ENCODE peak calls at places on chromosomes 7 and 10, in six cellular contexts. H is kidney, R is neural progenitor cell, V is fibroblast of lung, Z is endodermal cell, U is GM12878. W is an unnamed sample.

GRCh38 chr10:50855015-50855414 is 30.4 kb downstream of the A1CF start:
- DNase-seq in Z (no peak), R (no peak), V (no peak), U (no peak), H (no peak), W (no peak)

GRCh38 chr7:55099086-55099831 is 80.4 kb downstream of the EGFR start:
- DNase-seq in U (no peak), Z (no peak), R (no peak), H (no peak), V (no peak), W (no peak)

GRCh38 chr7:90777075-90777864 is 181.1 kb downstream of the CDK14 start:
- DNase-seq in R (no peak), Z (no peak), H (peak), U (peak), V (no peak), W (no peak)

GRCh38 chr7:133975130-133975529 is 152.0 kb upstream of the LRGUK start:
- DNase-seq in V (peak), R (no peak), U (no peak), H (no peak), Z (no peak), W (no peak)

GRCh38 chr10:49360271-49361177 is 35.4 kb downstream of the DRGX start:
- DNase-seq in R (no peak), Z (peak), H (no peak), U (no peak), V (no peak), W (no peak)

GRCh38 chr7:50560865-50561351 is 4.3 kb downstream of the DDC start:
- DNase-seq in R (peak), H (no peak), Z (peak), V (no peak), U (no peak), W (no peak)

GRCh38 chr10:130430852-130431704 is 294.9 kb downstream of the GLRX3 start:
- DNase-seq in Z (peak), U (no peak), V (no peak), H (no peak), R (no peak), W (no peak)

GRCh38 chr7:73703225-73703624 is 16.2 kb downstream of the STX1A start:
- DNase-seq in U (no peak), H (no peak), V (no peak), R (no peak), Z (peak), W (no peak)

GRCh38 chr10:126663328-126663727 is 7.2 kb downstream of the C10orf90 start:
- DNase-seq in V (peak), H (no peak), Z (no peak), R (no peak), U (no peak), W (no peak)

GRCh38 chr7:37916673-37917660 is at the start of gene SFRP4:
- DNase-seq in Z (peak), H (peak), U (no peak), V (peak), R (peak), W (peak)

GRCh38 chr10:44858988-44859387 is 52.1 kb upstream of the TMEM72 start:
- DNase-seq in Z (peak), R (no peak), H (no peak), U (no peak), V (peak), W (peak)

GRCh38 chr10:33234779-33235178 is 99.7 kb downstream of the NRP1 start:
- DNase-seq in Z (no peak), R (no peak), V (peak), H (peak), U (no peak), W (no peak)

GRCh38 chr7:32616625-32617024 is 121.3 kb downstream of the AVL9 start:
- DNase-seq in R (no peak), V (peak), Z (no peak), U (no peak), H (no peak), W (peak)

GRCh38 chr7:71982847-71983246 is 429.3 kb downstream of the CALN1 start:
- DNase-seq in R (no peak), H (no peak), V (no peak), Z (no peak), U (no peak), W (no peak)

GRCh38 chr10:89463846-89464537 is 49.6 kb downstream of the IFIT5 start:
- DNase-seq in H (no peak), R (no peak), U (no peak), V (no peak), Z (no peak), W (no peak)

GRCh38 chr10:21519981-21520436 is 5.5 kb downstream of the SKIDA1 start:
- DNase-seq in Z (peak), U (no peak), V (peak), R (peak), H (no peak), W (peak)

GRCh38 chr10:103291588-103291987 is 14.7 kb downstream of the INA start:
- DNase-seq in R (no peak), H (no peak), Z (no peak), V (no peak), U (no peak), W (no peak)

GRCh38 chr7:123341102-123341501 is 141.3 kb upstream of the SLC13A1 start:
- DNase-seq in R (no peak), U (no peak), Z (no peak), H (no peak), V (no peak), W (no peak)
- TF ChIP-seq CTCF in R (no peak), U (no peak), Z (no peak), H (no peak), V (no peak), W (no peak)

GRCh38 chr7:31051598-31052503 is at the start of gene ADCYAP1R1:
- DNase-seq in V (no peak), Z (peak), R (peak), H (no peak), U (no peak), W (no peak)
- H3K9ac ChIP-seq in V (no peak), Z (no peak), R (no peak), H (no peak), U (no peak), W (no peak)

GRCh38 chr10:3210251-3210650 is 37.7 kb upstream of the PITRM1 start:
- DNase-seq in U (no peak), V (no peak), Z (no peak), H (no peak), R (no peak), W (no peak)

GRCh38 chr10:3203972-3204371 is 31.4 kb upstream of the PITRM1 start:
- DNase-seq in H (no peak), Z (no peak), V (no peak), R (no peak), U (no peak), W (no peak)

GRCh38 chr10:3208481-3209406 is 36.2 kb upstream of the PITRM1 start:
- DNase-seq in V (no peak), U (no peak), Z (no peak), H (no peak), R (no peak), W (no peak)

GRCh38 chr10:3206516-3207157 is 34.1 kb upstream of the PITRM1 start:
- DNase-seq in V (no peak), H (no peak), U (no peak), R (no peak), Z (no peak), W (no peak)

GRCh38 chr10:3207351-3207750 is 34.8 kb upstream of the PITRM1 start:
- DNase-seq in R (no peak), U (no peak), H (no peak), V (no peak), Z (peak), W (no peak)
- TF ChIP-seq CTCF in R (no peak), U (no peak), H (no peak), V (no peak), Z (no peak), W (no peak)

DNA sequence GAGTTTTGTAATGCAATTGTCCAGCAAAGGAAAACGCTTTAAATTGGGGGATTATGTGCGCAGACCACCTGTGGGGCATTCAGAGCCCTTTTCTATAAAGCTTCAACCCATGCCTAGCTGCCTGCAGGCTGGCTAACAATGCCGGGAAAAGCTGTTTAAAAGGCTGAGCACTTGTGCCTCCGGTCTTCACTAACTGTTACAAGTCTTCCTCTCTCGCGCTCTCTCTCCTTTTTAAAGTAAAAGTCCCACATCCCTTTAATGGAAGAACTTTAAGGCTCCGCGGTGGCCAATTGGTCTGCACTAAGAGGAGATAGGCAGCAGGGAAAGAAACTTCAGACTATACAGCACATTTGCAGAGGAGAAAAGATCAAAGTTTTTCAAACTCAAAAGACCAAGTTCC is 4.6 kb downstream of the FZD8 start:
- DNase-seq in V (no peak), R (peak), Z (peak), U (no peak), H (no peak), W (peak)
- H3K9ac ChIP-seq in V (no peak), R (no peak), Z (peak), U (no peak), H (no peak), W (peak)

DNA sequence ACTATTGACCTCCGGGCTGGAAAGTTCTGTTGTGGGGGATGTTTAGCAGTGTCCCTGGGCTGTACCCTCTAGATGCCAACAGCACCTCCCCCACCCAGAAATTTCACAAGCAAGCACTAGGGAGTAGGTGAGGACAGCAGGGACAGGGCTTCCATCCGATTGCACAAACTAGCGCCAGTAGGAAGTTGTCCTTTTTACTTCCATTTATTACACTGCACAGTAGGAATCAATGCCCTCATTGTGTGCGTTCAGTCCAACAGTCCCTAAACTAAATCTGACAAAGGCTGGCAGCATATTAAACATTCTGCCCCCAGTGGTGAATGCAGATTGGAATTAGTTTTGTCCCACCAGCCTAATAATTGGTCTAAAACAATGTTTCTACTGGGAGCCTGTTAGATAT is 6.4 kb upstream of the SOSTDC1 start:
- DNase-seq in R (no peak), H (no peak), V (no peak), U (no peak), Z (no peak), W (no peak)
- TF ChIP-seq CTCF in R (no peak), H (no peak), V (no peak), U (no peak), Z (no peak), W (peak)

DNA sequence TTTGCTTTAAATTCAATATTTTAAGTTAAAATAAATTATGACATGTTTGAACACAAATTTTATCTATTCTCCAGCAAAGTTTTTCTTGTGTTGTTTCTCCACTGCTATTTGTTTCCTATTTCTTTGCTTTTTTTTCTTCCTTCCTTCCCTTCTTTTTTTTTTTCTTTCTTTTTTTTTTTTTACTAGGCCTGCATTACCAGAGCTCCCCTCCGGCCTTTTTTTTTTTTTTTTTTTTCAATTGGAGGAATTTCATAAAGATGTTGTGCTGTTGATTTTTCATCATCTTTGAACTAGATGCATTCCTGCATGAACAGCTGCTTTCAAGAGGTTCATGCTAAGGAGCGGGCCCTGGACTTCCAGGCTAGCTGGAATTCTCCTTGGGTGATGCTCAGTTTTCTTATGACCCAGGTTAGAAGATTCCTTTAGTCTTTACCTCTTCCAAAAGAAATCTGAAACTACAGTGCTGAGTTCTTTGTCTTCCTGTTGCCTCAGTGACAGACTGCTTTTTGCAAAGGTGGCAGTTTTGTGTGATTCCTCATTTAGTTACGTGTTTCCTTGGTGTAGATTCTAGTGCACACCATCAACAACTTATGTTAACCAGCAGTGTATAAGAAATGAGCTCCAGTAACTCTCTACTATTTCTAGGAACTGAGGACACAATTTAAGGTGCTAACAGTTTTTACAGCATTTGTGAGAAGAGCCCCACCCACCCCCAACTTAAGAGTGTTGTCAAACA is 4.8 kb upstream of the CAMK1D start:
- DNase-seq in U (no peak), H (no peak), R (no peak), Z (no peak), V (no peak), W (no peak)
- H3K9ac ChIP-seq in U (no peak), H (no peak), R (no peak), Z (no peak), V (no peak), W (no peak)

GRCh38 chr7:47326220-47326619 is 255.7 kb downstream of the TNS3 start:
- DNase-seq in H (no peak), Z (peak), U (no peak), V (peak), R (peak), W (peak)
- TF ChIP-seq CTCF in H (peak), Z (peak), U (no peak), V (peak), R (peak), W (no peak)

GRCh38 chr10:6928531-6929080 is 348.5 kb upstream of the PRKCQ start:
- DNase-seq in Z (no peak), V (peak), U (no peak), R (peak), H (no peak), W (no peak)
- H3K9ac ChIP-seq in Z (no peak), V (no peak), U (peak), R (no peak), H (no peak), W (no peak)

W was measured in PC-3.